ENCODE peak calls at places on chromosome 12, in nine cellular contexts. N is breast epithelium, B is lung, L is A549, M is fibroblast of lung, S is PC-3, G is heart left ventricle, W is uterus, D is endodermal cell. R is an unnamed sample.

GRCh38 chr12:50541139-50541538 is 36.4 kb downstream of the DIP2B start:
- DNase-seq in N (no peak), B (no peak), L (no peak), M (no peak), S (no peak), G (no peak), W (no peak), D (no peak), R (no peak)

GRCh38 chr12:128976120-128976519 is 122.8 kb downstream of the GLT1D1 start:
- DNase-seq in N (no peak), B (peak; percentile 36), L (peak; percentile 23), M (no peak), S (peak; percentile 13), G (no peak), W (no peak), D (peak; percentile 95), R (no peak)

GRCh38 chr12:50039151-50039835 is 14.0 kb upstream of the RACGAP1 start:
- DNase-seq in N (peak; percentile 50), B (peak; percentile 87), L (peak; percentile 85), M (peak; percentile 75), S (peak; percentile 80), G (peak; percentile 80), W (peak; percentile 88), D (peak; percentile 100), R (peak; percentile 77)

GRCh38 chr12:124696689-124697476 is 129.5 kb upstream of the NCOR2 start:
- DNase-seq in N (no peak), B (no peak), L (no peak), M (no peak), S (no peak), G (no peak), W (no peak), D (no peak), R (no peak)

GRCh38 chr12:116376354-116377193 is 99.1 kb upstream of the MED13L start:
- DNase-seq in N (no peak), B (no peak), L (peak; percentile 95), M (peak; percentile 61), S (peak; percentile 96), G (no peak), W (no peak), D (no peak), R (no peak)

GRCh38 chr12:108270035-108270840 is 68.9 kb downstream of the CMKLR1 start:
- DNase-seq in N (no peak), B (no peak), L (no peak), M (no peak), S (no peak), G (no peak), W (no peak), D (no peak), R (no peak)

GRCh38 chr12:26769611-26770010 is 63.4 kb downstream of the ITPR2 start:
- DNase-seq in N (no peak), B (no peak), L (no peak), M (no peak), S (no peak), G (no peak), W (no peak), D (no peak), R (no peak)

GRCh38 chr12:47835017-47835830 is 15.5 kb upstream of the HDAC7 start:
- DNase-seq in N (no peak), B (no peak), L (no peak), M (no peak), S (no peak), G (no peak), W (no peak), D (no peak), R (no peak)

GRCh38 chr12:49866859-49867579 is 24.1 kb upstream of the BCDIN3D start:
- DNase-seq in N (peak; percentile 70), B (peak; percentile 82), L (peak; percentile 66), M (peak; percentile 51), S (peak; percentile 87), G (peak; percentile 73), W (peak; percentile 82), D (peak; percentile 98), R (peak; percentile 74)

GRCh38 chr12:45540661-45541341 is 188.7 kb upstream of the ARID2 start:
- DNase-seq in N (no peak), B (no peak), L (no peak), M (no peak), S (no peak), G (no peak), W (no peak), D (no peak), R (no peak)

GRCh38 chr12:94276725-94277124 is 128.3 kb downstream of the PLXNC1 start:
- DNase-seq in N (no peak), B (no peak), L (no peak), M (no peak), S (no peak), G (no peak), W (no peak), D (peak; percentile 28), R (no peak)

GRCh38 chr12:50545783-50546182 is 41.0 kb downstream of the DIP2B start:
- DNase-seq in N (no peak), B (no peak), L (no peak), M (no peak), S (no peak), G (no peak), W (no peak), D (no peak), R (peak; percentile 68)

GRCh38 chr12:52350786-52351185 is 16.5 kb downstream of the KRT85 start:
- DNase-seq in N (no peak), B (no peak), L (no peak), M (no peak), S (no peak), G (no peak), W (no peak), D (peak; percentile 24), R (no peak)

GRCh38 chr12:27787559-27787958 is 7.5 kb upstream of the MANSC4 start:
- DNase-seq in N (no peak), B (no peak), L (no peak), M (peak; percentile 78), S (no peak), G (no peak), W (no peak), D (no peak), R (no peak)

GRCh38 chr12:42574879-42575278 is 14.7 kb downstream of the PRICKLE1 start:
- DNase-seq in N (no peak), B (no peak), L (no peak), M (no peak), S (no peak), G (no peak), W (no peak), D (no peak), R (no peak)

GRCh38 chr12:53726342-53726741 is 910 bp downstream of the CALCOCO1 start:
- DNase-seq in N (no peak), B (no peak), L (no peak), M (no peak), S (peak; percentile 37), G (no peak), W (no peak), D (no peak), R (no peak)

GRCh38 chr12:67161322-67161918 is 107.7 kb upstream of the CAND1 start:
- DNase-seq in N (no peak), B (peak; percentile 37), L (peak; percentile 51), M (peak; percentile 22), S (peak; percentile 68), G (no peak), W (no peak), D (peak; percentile 82), R (peak; percentile 63)

GRCh38 chr12:15196221-15196620 is 25.0 kb downstream of the RERG start:
- DNase-seq in N (no peak), B (no peak), L (no peak), M (no peak), S (no peak), G (no peak), W (no peak), D (no peak), R (no peak)

GRCh38 chr12:6183689-6184441 is 16.3 kb upstream of the CD9 start:
- DNase-seq in N (no peak), B (no peak), L (no peak), M (peak; percentile 76), S (no peak), G (no peak), W (no peak), D (peak; percentile 45), R (peak; percentile 87)

GRCh38 chr12:4172999-4173398 is 100.6 kb upstream of the CCND2 start:
- DNase-seq in N (no peak), B (no peak), L (no peak), M (peak; percentile 14), S (no peak), G (no peak), W (no peak), D (peak; percentile 20), R (no peak)

GRCh38 chr12:98439471-98440164 is 75.8 kb upstream of the TMPO start:
- DNase-seq in N (no peak), B (no peak), L (no peak), M (no peak), S (no peak), G (peak; percentile 26), W (no peak), D (peak; percentile 48), R (no peak)

GRCh38 chr12:5078423-5078822 is 34.7 kb downstream of the KCNA5 start:
- DNase-seq in N (no peak), B (no peak), L (no peak), M (no peak), S (no peak), G (peak; percentile 83), W (no peak), D (no peak), R (no peak)

GRCh38 chr12:105561981-105562726 is 231.7 kb downstream of the C12orf75 start:
- DNase-seq in N (peak; percentile 20), B (peak; percentile 31), L (peak; percentile 89), M (peak; percentile 91), S (peak; percentile 96), G (peak; percentile 35), W (peak; percentile 76), D (peak; percentile 84), R (peak; percentile 20)

GRCh38 chr12:133129368-133130037 is 571 bp downstream of the ZNF891 start:
- DNase-seq in N (no peak), B (no peak), L (no peak), M (peak; percentile 36), S (peak; percentile 35), G (no peak), W (no peak), D (peak; percentile 52), R (no peak)
- H3K9me3 ChIP-seq in N (peaks cover 56% of the 10 kb centered on the region), B (peaks cover 19% of the 10 kb centered on the region), L (peaks cover 89% of the 10 kb centered on the region), M (no peaks in the 10 kb centered on the region), S (peaks cover 43% of the 10 kb centered on the region), G (peaks cover 71% of the 10 kb centered on the region), W (peaks cover 54% of the 10 kb centered on the region), D (peaks cover 77% of the 10 kb centered on the region), R (peaks cover 74% of the 10 kb centered on the region)

GRCh38 chr12:130504836-130505175 is 167.1 kb downstream of the PIWIL1 start:
- DNase-seq in N (no peak), B (no peak), L (no peak), M (no peak), S (no peak), G (no peak), W (no peak), D (no peak), R (no peak)
- TF ChIP-seq CTCF in N (no peak), B (no peak), L (no peak), M (no peak), S (no peak), G (no peak), W (no peak), D (no peak), R (no peak)

GRCh38 chr12:99680276-99680675 is 32.7 kb downstream of the GARIN6 start:
- DNase-seq in N (no peak), B (no peak), L (no peak), M (no peak), S (no peak), G (no peak), W (no peak), D (no peak), R (no peak)
- H3K9me3 ChIP-seq in N (peaks cover 5% of the 10 kb centered on the region), B (no peaks in the 10 kb centered on the region), L (no peaks in the 10 kb centered on the region), M (no peaks in the 10 kb centered on the region), S (no peaks in the 10 kb centered on the region), G (peaks cover 23% of the 10 kb centered on the region), W (no peaks in the 10 kb centered on the region), D (peaks cover 22% of the 10 kb centered on the region), R (peaks cover 30% of the 10 kb centered on the region)

GRCh38 chr12:114562654-114563053 is 121.3 kb downstream of the TBX3 start:
- DNase-seq in N (no peak), B (no peak), L (no peak), M (no peak), S (no peak), G (no peak), W (no peak), D (peak; percentile 89), R (no peak)
- TF ChIP-seq CTCF in N (no peak), B (no peak), L (no peak), M (no peak), S (no peak), G (no peak), W (no peak), D (no peak), R (no peak)